ENCODE peak calls at places on chromosome 2, in four cellular contexts. One of them, this sample, is unnamed.
A peak's percentile ranks its signal among the peaks of the same experiment; 100 is the strongest.

GRCh38 chr2:70855679-70856078 is 20.1 kb upstream of the CD207 start:
- DNase-seq in heart right ventricle: no peak
- DNase-seq in A549: no peak
- DNase-seq in aorta: no peak
- DNase-seq in this sample: no peak

GRCh38 chr2:10721344-10722251 is at the start of gene ATP6V1C2:
- DNase-seq in aorta: peak; percentile 79
- DNase-seq in A549: peak; percentile 40
- DNase-seq in heart right ventricle: no peak
- DNase-seq in this sample: peak; percentile 78

GRCh38 chr2:26086155-26086634 is 52.3 kb downstream of the RAB10 start:
- DNase-seq in A549: no peak
- DNase-seq in aorta: no peak
- DNase-seq in heart right ventricle: no peak
- DNase-seq in this sample: peak; percentile 27

GRCh38 chr2:197197808-197198409 is 112.7 kb downstream of the ANKRD44 start:
- DNase-seq in A549: no peak
- DNase-seq in heart right ventricle: no peak
- DNase-seq in aorta: no peak
- DNase-seq in this sample: no peak

GRCh38 chr2:23673830-23674679 is 252.9 kb downstream of the ATAD2B start:
- DNase-seq in aorta: no peak
- DNase-seq in A549: no peak
- DNase-seq in heart right ventricle: no peak
- DNase-seq in this sample: peak; percentile 78

GRCh38 chr2:45851576-45852304 is 200.3 kb downstream of the PRKCE start:
- DNase-seq in A549: peak; percentile 15
- DNase-seq in aorta: no peak
- DNase-seq in heart right ventricle: no peak
- DNase-seq in this sample: peak; percentile 56

GRCh38 chr2:6181525-6182270 is 489.5 kb downstream of the SOX11 start:
- DNase-seq in heart right ventricle: no peak
- DNase-seq in A549: no peak
- DNase-seq in aorta: no peak
- DNase-seq in this sample: peak; percentile 5

GRCh38 chr2:10157293-10157692 is 34.8 kb downstream of the RRM2 start:
- DNase-seq in aorta: no peak
- DNase-seq in A549: peak; percentile 44
- DNase-seq in heart right ventricle: no peak
- DNase-seq in this sample: no peak

GRCh38 chr2:99984781-99985525 is 157.4 kb downstream of the AFF3 start:
- DNase-seq in heart right ventricle: no peak
- DNase-seq in aorta: no peak
- DNase-seq in A549: no peak
- DNase-seq in this sample: no peak

GRCh38 chr2:2229898-2230817 is 100.9 kb downstream of the MYT1L start:
- DNase-seq in aorta: no peak
- DNase-seq in heart right ventricle: peak; percentile 27
- DNase-seq in A549: no peak
- DNase-seq in this sample: no peak

GRCh38 chr2:199064201-199064600 is 393.5 kb downstream of the SATB2 start:
- DNase-seq in aorta: no peak
- DNase-seq in A549: no peak
- DNase-seq in heart right ventricle: no peak
- DNase-seq in this sample: no peak

GRCh38 chr2:144382848-144383247 is 137.1 kb downstream of the ZEB2 start:
- DNase-seq in A549: no peak
- DNase-seq in aorta: no peak
- DNase-seq in heart right ventricle: no peak
- DNase-seq in this sample: no peak

GRCh38 chr2:172105715-172106124 is 3.0 kb upstream of the DLX2 start:
- DNase-seq in A549: no peak
- DNase-seq in aorta: no peak
- DNase-seq in heart right ventricle: no peak
- DNase-seq in this sample: no peak

GRCh38 chr2:237854295-237854694 is 5.1 kb upstream of the RAMP1 start:
- DNase-seq in A549: no peak
- DNase-seq in aorta: no peak
- DNase-seq in heart right ventricle: no peak
- DNase-seq in this sample: no peak

GRCh38 chr2:76197428-76197827 is 486.7 kb upstream of the GCFC2 start:
- DNase-seq in heart right ventricle: no peak
- DNase-seq in aorta: no peak
- DNase-seq in A549: no peak
- DNase-seq in this sample: no peak

GRCh38 chr2:191869178-191869577 is 22.3 kb upstream of the CAVIN2 start:
- DNase-seq in A549: no peak
- DNase-seq in heart right ventricle: no peak
- DNase-seq in aorta: no peak
- DNase-seq in this sample: peak; percentile 57

GRCh38 chr2:151853070-151853758 is 25.0 kb upstream of the ARL5A start:
- DNase-seq in aorta: no peak
- DNase-seq in heart right ventricle: no peak
- DNase-seq in A549: no peak
- DNase-seq in this sample: no peak

GRCh38 chr2:188898261-188898660 is 75.9 kb upstream of the COL3A1 start:
- DNase-seq in A549: no peak
- DNase-seq in heart right ventricle: no peak
- DNase-seq in aorta: no peak
- DNase-seq in this sample: no peak

GRCh38 chr2:188897096-188897495 is 77.1 kb upstream of the COL3A1 start:
- DNase-seq in A549: no peak
- DNase-seq in aorta: no peak
- DNase-seq in heart right ventricle: no peak
- DNase-seq in this sample: no peak

GRCh38 chr2:188902906-188903305 is 71.3 kb upstream of the COL3A1 start:
- DNase-seq in aorta: no peak
- DNase-seq in A549: no peak
- DNase-seq in heart right ventricle: no peak
- DNase-seq in this sample: no peak
- H3K27ac ChIP-seq in aorta: no peak overlapping the region
- H3K27ac ChIP-seq in A549: no peak overlapping the region
- H3K27ac ChIP-seq in heart right ventricle: no peak overlapping the region
- H3K27ac ChIP-seq in this sample: no peak overlapping the region

DNA sequence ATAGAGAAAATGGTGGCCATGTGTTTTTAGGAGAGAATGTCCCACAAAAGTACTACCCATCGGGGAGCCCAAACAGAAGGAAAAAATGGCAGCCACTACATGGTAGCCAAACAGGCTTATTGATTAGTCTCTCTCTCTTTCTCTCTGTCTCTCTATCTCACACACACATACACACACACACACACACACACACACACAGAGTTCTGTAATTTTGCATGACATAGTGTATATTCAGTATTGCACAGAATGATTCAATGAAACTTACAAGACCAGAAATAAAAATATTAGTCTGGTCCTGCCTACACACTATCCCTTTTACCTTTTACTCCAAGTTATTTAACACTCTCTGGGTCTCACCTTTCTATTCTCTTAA is 124.8 kb upstream of the SLC39A10 start:
- DNase-seq in heart right ventricle: no peak
- DNase-seq in aorta: no peak
- DNase-seq in A549: no peak
- DNase-seq in this sample: no peak
- H3K4me1 ChIP-seq in heart right ventricle: no peaks in the 10 kb centered on the region
- H3K4me1 ChIP-seq in aorta: peaks cover 4% of the 10 kb centered on the region
- H3K4me1 ChIP-seq in A549: peaks cover 40% of the 10 kb centered on the region
- H3K4me1 ChIP-seq in this sample: peaks cover 41% of the 10 kb centered on the region

GRCh38 chr2:217393585-217394032 is 533.7 kb upstream of the TNP1 start:
- DNase-seq in A549: no peak
- DNase-seq in aorta: peak; percentile 88
- DNase-seq in heart right ventricle: peak; percentile 50
- DNase-seq in this sample: peak; percentile 86

GRCh38 chr2:217396586-217396985 is 536.7 kb upstream of the TNP1 start:
- DNase-seq in heart right ventricle: no peak
- DNase-seq in A549: no peak
- DNase-seq in aorta: no peak
- DNase-seq in this sample: no peak

GRCh38 chr2:217392930-217393584 is 533.2 kb upstream of the TNP1 start:
- DNase-seq in A549: no peak
- DNase-seq in aorta: no peak
- DNase-seq in heart right ventricle: no peak
- DNase-seq in this sample: no peak

GRCh38 chr2:217396165-217396564 is 536.3 kb upstream of the TNP1 start:
- DNase-seq in heart right ventricle: no peak
- DNase-seq in A549: no peak
- DNase-seq in aorta: no peak
- DNase-seq in this sample: no peak

DNA sequence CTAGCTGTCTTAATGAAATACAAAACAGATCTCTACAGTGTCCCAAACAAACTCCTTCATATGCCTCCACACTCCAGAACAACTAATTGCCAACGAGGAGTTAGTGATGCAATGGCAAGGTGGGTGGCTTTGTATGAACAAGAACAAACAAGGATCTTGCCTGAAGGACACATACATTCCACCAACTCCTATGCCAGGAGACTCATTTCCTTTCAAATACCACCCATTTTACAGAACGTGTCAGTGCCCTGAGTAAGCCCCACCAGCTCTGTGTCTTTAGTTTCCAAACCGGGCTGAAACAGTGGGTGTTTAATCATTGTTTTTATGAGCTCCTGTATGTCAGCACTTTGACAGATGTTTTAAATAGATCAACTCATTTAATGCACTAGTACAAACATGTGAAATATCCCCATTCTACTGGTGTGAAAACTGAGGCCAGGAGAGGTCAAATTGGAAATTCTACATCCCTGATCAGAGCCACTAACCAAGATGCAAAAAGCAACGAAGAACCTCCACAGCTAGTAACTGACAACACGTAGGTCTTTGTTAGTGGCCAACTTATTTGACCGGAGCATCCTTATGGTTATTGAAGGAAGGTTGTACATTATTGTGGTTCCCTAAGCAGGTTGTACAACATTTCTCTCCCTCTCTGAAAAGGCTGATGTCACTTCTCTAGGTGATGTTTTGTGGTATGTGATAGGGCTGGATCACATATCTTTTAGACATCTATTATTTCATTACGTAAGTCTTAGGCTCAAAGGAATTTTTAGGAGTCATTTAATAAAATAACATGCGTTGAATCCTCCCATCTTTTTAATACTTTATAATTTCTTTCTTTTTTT is 534.9 kb upstream of the TNP1 start:
- DNase-seq in heart right ventricle: no peak
- DNase-seq in aorta: no peak
- DNase-seq in A549: no peak
- DNase-seq in this sample: peak; percentile 18
- H3K27ac ChIP-seq in heart right ventricle: no peak overlapping the region
- H3K27ac ChIP-seq in aorta: no peak overlapping the region
- H3K27ac ChIP-seq in A549: peak overlapping the region; percentile 1
- H3K27ac ChIP-seq in this sample: no peak overlapping the region

DNA sequence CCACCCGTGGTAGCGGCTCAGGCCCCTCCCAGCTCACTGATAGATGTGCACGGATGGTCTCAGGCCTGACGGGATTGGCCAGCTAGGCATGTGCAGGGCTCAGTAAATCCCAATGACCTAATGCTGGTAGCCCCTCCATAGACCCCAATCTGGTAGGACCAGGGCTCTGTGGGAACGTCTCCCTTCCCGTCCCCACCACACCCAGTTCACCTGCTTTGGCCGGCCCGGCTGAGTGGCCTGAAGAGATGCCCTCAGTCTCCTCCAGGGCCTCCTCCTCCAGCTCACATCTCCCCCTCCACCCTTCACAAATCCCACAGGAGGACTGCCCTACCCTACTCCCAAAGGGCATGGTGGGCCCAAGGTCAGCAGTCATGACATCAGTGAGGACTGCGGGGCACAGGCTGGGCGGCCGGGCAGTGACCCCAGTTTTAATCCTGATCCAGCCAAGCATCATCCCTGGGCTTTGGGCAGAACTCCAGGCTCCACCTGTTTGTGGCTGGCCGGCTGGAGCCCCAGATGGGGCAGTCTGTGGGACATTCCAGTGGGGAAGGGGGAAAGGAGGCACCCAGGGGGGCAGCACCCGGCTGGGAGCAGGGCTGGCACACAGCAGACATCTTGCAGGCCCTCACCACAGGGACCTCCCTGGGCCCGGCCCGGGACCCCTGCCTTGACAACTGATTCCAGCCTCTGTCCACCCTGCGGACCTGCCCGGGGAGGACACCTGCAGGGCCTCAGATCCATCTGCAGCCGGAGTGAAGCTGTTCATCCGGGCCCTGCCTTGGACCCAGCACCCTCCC is 2.3 kb downstream of the KIF1A start:
- DNase-seq in heart right ventricle: no peak
- DNase-seq in aorta: peak; percentile 69
- DNase-seq in A549: no peak
- DNase-seq in this sample: no peak
- H3K4me1 ChIP-seq in heart right ventricle: peaks cover 4% of the 10 kb centered on the region
- H3K4me1 ChIP-seq in aorta: no peaks in the 10 kb centered on the region
- H3K4me1 ChIP-seq in A549: peaks cover 22% of the 10 kb centered on the region
- H3K4me1 ChIP-seq in this sample: no peaks in the 10 kb centered on the region

DNA sequence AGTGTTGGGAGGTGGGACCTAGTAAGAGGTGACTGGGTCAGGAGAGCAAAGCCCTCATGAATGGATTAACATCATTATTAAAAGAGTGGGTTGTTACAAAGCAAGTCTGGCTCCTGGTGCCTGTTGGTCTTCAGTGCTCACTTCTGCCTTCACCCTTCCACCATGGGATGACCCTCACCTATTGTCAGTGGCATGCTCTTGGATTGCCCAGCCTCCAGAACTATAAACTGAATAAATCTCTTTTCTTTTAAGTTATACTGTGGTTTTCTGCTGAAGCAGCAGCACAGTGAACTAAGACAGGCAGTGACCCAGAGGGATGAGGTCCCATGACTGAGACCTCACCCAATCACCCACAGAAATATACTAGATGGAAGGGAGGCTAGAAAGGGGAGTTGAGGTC is 57.5 kb upstream of the ATL2 start:
- DNase-seq in A549: no peak
- DNase-seq in aorta: no peak
- DNase-seq in heart right ventricle: no peak
- DNase-seq in this sample: no peak
- H3K27ac ChIP-seq in A549: no peak overlapping the region
- H3K27ac ChIP-seq in aorta: no peak overlapping the region
- H3K27ac ChIP-seq in heart right ventricle: no peak overlapping the region
- H3K27ac ChIP-seq in this sample: no peak overlapping the region

DNA sequence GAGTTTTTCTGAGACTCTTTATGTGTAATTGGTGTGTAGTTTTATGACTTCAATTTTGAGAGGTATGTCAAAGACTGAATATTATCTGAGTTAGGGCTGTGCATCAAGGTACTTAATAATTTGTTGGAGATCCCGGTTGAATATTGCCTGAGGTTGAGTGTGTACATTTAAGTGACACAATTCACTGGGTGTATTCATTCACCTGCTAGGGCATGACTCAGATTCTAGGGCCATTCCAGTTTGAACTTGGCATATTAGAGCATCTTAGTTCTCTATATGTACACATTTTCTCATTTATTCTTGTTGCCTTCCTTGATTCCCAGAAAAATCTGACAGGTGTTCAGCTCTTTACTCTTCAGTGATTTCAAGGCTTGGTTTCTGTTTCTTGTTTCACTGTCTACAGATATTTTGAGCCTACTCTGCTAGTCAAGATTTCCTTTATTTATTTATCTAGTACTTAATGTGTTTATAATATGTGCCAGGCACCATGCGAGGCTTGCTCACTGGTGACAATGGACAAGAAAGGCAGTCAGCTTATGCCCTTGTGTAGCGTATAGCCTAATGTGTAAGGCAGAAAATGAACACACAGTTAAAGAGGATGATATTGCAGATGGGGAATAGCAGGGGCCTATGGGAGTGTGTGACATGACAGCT is 12.7 kb downstream of the MAP4K4 start:
- DNase-seq in heart right ventricle: no peak
- DNase-seq in A549: no peak
- DNase-seq in aorta: no peak
- DNase-seq in this sample: no peak
- H3K4me1 ChIP-seq in heart right ventricle: peaks cover 12% of the 10 kb centered on the region
- H3K4me1 ChIP-seq in A549: peaks cover 33% of the 10 kb centered on the region
- H3K4me1 ChIP-seq in aorta: peaks cover 7% of the 10 kb centered on the region
- H3K4me1 ChIP-seq in this sample: peaks cover 11% of the 10 kb centered on the region